ENCODE peak calls at places on chromosome 17, in five cellular contexts. One of them, this sample, is unnamed.

GRCh38 chr17:83154311-83155127 is 75.1 kb downstream of the METRNL start:
- DNase-seq in uterus: no peak
- DNase-seq in A549: no peak
- DNase-seq in lung: peak; percentile 28
- DNase-seq in left ventricle myocardium inferior: no peak
- DNase-seq in this sample: no peak

GRCh38 chr17:15453782-15454181 is 13.6 kb downstream of the CDRT4 start:
- DNase-seq in A549: no peak
- DNase-seq in uterus: no peak
- DNase-seq in left ventricle myocardium inferior: no peak
- DNase-seq in lung: no peak
- DNase-seq in this sample: no peak

GRCh38 chr17:17538417-17539391 is 42.5 kb upstream of the RASD1 start:
- DNase-seq in left ventricle myocardium inferior: no peak
- DNase-seq in uterus: no peak
- DNase-seq in lung: peak; percentile 51
- DNase-seq in A549: peak; percentile 82
- DNase-seq in this sample: no peak

GRCh38 chr17:80453980-80454556 is 22.3 kb downstream of the NPTX1 start:
- DNase-seq in A549: peak; percentile 46
- DNase-seq in left ventricle myocardium inferior: no peak
- DNase-seq in lung: no peak
- DNase-seq in uterus: no peak
- DNase-seq in this sample: peak; percentile 33

GRCh38 chr17:47730681-47731080 is 2.4 kb upstream of the TBX21 start:
- DNase-seq in lung: no peak
- DNase-seq in left ventricle myocardium inferior: no peak
- DNase-seq in uterus: no peak
- DNase-seq in A549: no peak
- DNase-seq in this sample: no peak

GRCh38 chr17:55067697-55068439 is 99.3 kb downstream of the STXBP4 start:
- DNase-seq in left ventricle myocardium inferior: no peak
- DNase-seq in lung: no peak
- DNase-seq in uterus: no peak
- DNase-seq in A549: no peak
- DNase-seq in this sample: no peak

GRCh38 chr17:35588196-35588920 is 1.2 kb downstream of the AP2B1 start:
- DNase-seq in left ventricle myocardium inferior: no peak
- DNase-seq in uterus: no peak
- DNase-seq in lung: no peak
- DNase-seq in A549: peak; percentile 92
- DNase-seq in this sample: no peak

GRCh38 chr17:27888072-27888471 is 5.1 kb downstream of the LYRM9 start:
- DNase-seq in uterus: no peak
- DNase-seq in lung: no peak
- DNase-seq in A549: no peak
- DNase-seq in left ventricle myocardium inferior: no peak
- DNase-seq in this sample: no peak

GRCh38 chr17:28968269-28968913 is 17.1 kb upstream of the PHF12 start:
- DNase-seq in uterus: no peak
- DNase-seq in lung: no peak
- DNase-seq in A549: no peak
- DNase-seq in left ventricle myocardium inferior: no peak
- DNase-seq in this sample: no peak

GRCh38 chr17:7548585-7549400 is at the start of gene TNFSF12:
- DNase-seq in left ventricle myocardium inferior: peak; percentile 79
- DNase-seq in lung: peak; percentile 63
- DNase-seq in uterus: peak; percentile 68
- DNase-seq in A549: no peak
- DNase-seq in this sample: peak; percentile 84

GRCh38 chr17:43171761-43172487 is 910 bp downstream of the NBR1 start:
- DNase-seq in left ventricle myocardium inferior: no peak
- DNase-seq in uterus: peak; percentile 58
- DNase-seq in A549: peak; percentile 61
- DNase-seq in lung: no peak
- DNase-seq in this sample: peak; percentile 48

GRCh38 chr17:14776791-14777190 is 475.9 kb downstream of the HS3ST3B1 start:
- DNase-seq in lung: no peak
- DNase-seq in uterus: no peak
- DNase-seq in A549: no peak
- DNase-seq in left ventricle myocardium inferior: no peak
- DNase-seq in this sample: no peak

GRCh38 chr17:33091271-33091670 is 99.6 kb downstream of the SPACA3 start:
- DNase-seq in A549: no peak
- DNase-seq in lung: no peak
- DNase-seq in uterus: peak; percentile 30
- DNase-seq in left ventricle myocardium inferior: no peak
- DNase-seq in this sample: no peak

GRCh38 chr17:21127508-21128077 is 829 bp downstream of the DHRS7B start:
- DNase-seq in A549: no peak
- DNase-seq in uterus: no peak
- DNase-seq in lung: no peak
- DNase-seq in left ventricle myocardium inferior: no peak
- DNase-seq in this sample: no peak

GRCh38 chr17:59607817-59608403 is 11.8 kb upstream of the CLTC start:
- DNase-seq in uterus: no peak
- DNase-seq in left ventricle myocardium inferior: no peak
- DNase-seq in lung: no peak
- DNase-seq in A549: no peak
- DNase-seq in this sample: no peak

GRCh38 chr17:73703216-73703615 is 59.0 kb upstream of the SDK2 start:
- DNase-seq in uterus: no peak
- DNase-seq in lung: no peak
- DNase-seq in left ventricle myocardium inferior: no peak
- DNase-seq in A549: no peak
- DNase-seq in this sample: no peak

GRCh38 chr17:76075364-76076099 is 951 bp downstream of the GALR2 start:
- DNase-seq in uterus: peak; percentile 25
- DNase-seq in left ventricle myocardium inferior: no peak
- DNase-seq in lung: no peak
- DNase-seq in A549: peak; percentile 57
- DNase-seq in this sample: no peak
- TF ChIP-seq CTCF in uterus: no peak
- TF ChIP-seq CTCF in left ventricle myocardium inferior: no peak
- TF ChIP-seq CTCF in lung: no peak
- TF ChIP-seq CTCF in A549: peak; percentile 47
- TF ChIP-seq CTCF in this sample: no peak

GRCh38 chr17:13419676-13420075 is 182.1 kb downstream of the HS3ST3A1 start:
- DNase-seq in A549: no peak
- DNase-seq in uterus: no peak
- DNase-seq in left ventricle myocardium inferior: no peak
- DNase-seq in lung: no peak
- DNase-seq in this sample: no peak
- H3K4me1 ChIP-seq in A549: peaks cover 13% of the 10 kb centered on the region
- H3K4me1 ChIP-seq in uterus: no peaks in the 10 kb centered on the region
- H3K4me1 ChIP-seq in left ventricle myocardium inferior: peaks cover 21% of the 10 kb centered on the region
- H3K4me1 ChIP-seq in lung: peaks cover 11% of the 10 kb centered on the region
- H3K4me1 ChIP-seq in this sample: no peaks in the 10 kb centered on the region

GRCh38 chr17:50563095-50563511 is 2.6 kb downstream of the CACNA1G start:
- DNase-seq in lung: no peak
- DNase-seq in A549: no peak
- DNase-seq in left ventricle myocardium inferior: no peak
- DNase-seq in uterus: no peak
- DNase-seq in this sample: no peak
- H3K4me3 ChIP-seq in lung: no peak overlapping the region
- H3K4me3 ChIP-seq in A549: no peak overlapping the region
- H3K4me3 ChIP-seq in left ventricle myocardium inferior: no peak overlapping the region
- H3K4me3 ChIP-seq in uterus: no peak overlapping the region
- H3K4me3 ChIP-seq in this sample: no peak overlapping the region

GRCh38 chr17:56230660-56231059 is 77.4 kb downstream of the ANKFN1 start:
- DNase-seq in A549: no peak
- DNase-seq in left ventricle myocardium inferior: no peak
- DNase-seq in uterus: no peak
- DNase-seq in lung: no peak
- DNase-seq in this sample: no peak

GRCh38 chr17:56231693-56232092 is 78.4 kb downstream of the ANKFN1 start:
- DNase-seq in A549: no peak
- DNase-seq in lung: no peak
- DNase-seq in left ventricle myocardium inferior: no peak
- DNase-seq in uterus: no peak
- DNase-seq in this sample: no peak
- TF ChIP-seq CTCF in A549: no peak
- TF ChIP-seq CTCF in lung: no peak
- TF ChIP-seq CTCF in left ventricle myocardium inferior: no peak
- TF ChIP-seq CTCF in uterus: no peak
- TF ChIP-seq CTCF in this sample: no peak

DNA sequence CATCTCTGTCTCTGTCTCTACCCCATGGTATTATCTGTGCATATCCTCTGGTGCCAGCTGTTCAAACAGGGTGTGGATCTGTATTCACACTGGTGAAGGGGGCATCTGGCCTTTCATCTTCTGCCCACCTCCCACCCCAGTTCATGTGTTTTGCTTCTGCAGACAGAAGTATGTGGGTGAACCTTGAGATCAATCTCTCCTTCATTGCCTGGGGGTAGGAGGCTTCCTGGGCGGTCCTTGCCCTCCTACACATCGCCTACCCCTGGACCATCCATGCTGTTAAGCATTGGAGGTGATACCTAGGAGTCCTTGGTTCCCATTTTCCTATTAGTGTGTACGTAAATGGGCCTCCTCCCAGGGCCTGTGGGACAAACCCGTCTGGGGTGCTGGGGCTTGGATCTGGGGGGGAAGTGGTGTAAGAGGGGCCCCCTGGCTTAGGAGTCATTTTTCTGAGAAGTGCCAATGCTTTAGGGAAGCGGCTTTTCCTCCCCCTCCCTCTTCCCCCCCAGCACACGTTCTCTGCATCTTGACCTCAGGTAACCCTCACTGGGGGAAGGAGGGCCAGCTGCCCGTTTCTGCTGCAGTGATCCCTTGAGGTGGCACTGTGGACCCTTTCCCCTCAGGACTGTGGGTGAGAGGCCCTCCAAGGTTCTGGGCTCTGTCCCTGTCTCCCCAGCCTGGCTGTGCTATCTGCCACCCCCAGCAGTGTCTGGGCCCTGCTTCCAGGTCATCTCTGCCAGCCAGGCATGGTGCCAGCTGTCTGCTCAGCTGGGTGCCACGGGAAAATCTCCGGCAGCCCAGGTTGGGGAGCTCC is 21.2 kb downstream of the RARA start:
- DNase-seq in uterus: peak; percentile 43
- DNase-seq in lung: no peak
- DNase-seq in left ventricle myocardium inferior: peak; percentile 84
- DNase-seq in A549: no peak
- DNase-seq in this sample: peak; percentile 72
- H3K4me1 ChIP-seq in uterus: peaks cover 40% of the 10 kb centered on the region
- H3K4me1 ChIP-seq in lung: peaks cover 52% of the 10 kb centered on the region
- H3K4me1 ChIP-seq in left ventricle myocardium inferior: peaks cover 100% of the 10 kb centered on the region
- H3K4me1 ChIP-seq in A549: peaks cover 93% of the 10 kb centered on the region
- H3K4me1 ChIP-seq in this sample: peaks cover 74% of the 10 kb centered on the region

DNA sequence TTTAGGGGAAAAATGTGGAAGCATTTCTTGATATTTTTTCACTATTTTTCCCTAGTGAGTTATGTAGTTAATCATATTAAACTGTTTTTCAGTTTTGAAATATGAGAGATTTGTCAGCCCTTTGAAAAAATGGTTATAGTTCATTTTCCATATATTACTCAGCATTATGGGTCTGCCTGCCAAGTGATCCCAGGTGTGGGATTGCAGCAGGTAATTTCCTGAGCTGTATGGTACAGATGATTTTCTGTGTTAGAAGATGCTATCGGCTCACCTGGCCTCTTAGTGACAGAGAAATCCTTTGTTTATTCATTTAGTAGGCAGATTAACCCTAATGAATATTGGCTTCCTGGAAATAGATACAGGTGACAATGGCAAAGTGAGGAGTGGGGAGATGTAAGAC is 275.1 kb upstream of the TBX2 start:
- DNase-seq in left ventricle myocardium inferior: no peak
- DNase-seq in uterus: no peak
- DNase-seq in lung: no peak
- DNase-seq in A549: no peak
- DNase-seq in this sample: no peak
- H3K4me3 ChIP-seq in left ventricle myocardium inferior: no peak overlapping the region
- H3K4me3 ChIP-seq in uterus: no peak overlapping the region
- H3K4me3 ChIP-seq in lung: no peak overlapping the region
- H3K4me3 ChIP-seq in A549: no peak overlapping the region
- H3K4me3 ChIP-seq in this sample: no peak overlapping the region

DNA sequence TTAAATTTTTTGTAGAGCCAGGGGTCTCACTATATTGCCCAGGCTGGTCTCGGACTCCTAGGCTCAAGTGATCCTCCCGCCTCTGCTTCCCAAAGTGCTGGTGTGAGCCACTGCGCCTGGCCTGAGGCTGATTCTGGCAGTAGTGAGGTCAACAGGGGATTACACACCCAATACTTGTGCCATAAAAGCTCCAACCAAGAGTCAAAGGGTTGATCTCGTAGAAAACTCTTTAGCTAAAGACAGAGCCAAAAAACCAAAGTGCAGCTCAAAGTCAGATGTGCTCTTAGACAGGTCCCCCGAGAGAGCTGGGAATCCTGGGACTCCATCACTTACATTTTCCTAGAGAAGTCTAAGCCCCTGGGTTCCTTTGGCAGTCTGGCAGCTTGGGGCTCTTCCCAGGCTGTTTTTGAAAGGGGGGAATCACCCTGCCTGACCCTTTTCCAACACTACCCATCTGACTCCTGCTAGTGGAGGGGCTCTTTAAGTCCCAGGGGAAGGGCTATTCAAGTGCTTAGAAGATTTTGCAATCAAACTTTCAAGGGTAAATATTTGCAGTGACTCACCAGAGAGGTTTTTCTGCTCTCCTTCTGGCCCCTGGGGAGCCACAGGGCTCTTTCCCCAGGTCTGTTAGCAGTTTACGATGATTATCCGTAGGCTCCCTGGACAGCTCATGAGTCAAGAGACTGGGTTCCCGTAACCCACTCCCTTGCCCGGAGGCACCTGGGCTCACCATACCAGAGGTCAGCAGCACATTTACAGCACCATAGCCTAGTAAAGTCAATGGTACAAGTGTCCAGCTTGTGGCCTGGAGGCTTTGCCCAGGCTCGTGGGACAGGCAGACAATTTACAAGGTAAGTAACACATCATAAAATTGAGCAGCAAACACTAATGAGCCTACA is 408.7 kb downstream of the SLC39A11 start:
- DNase-seq in uterus: no peak
- DNase-seq in lung: peak; percentile 51
- DNase-seq in A549: peak; percentile 100
- DNase-seq in left ventricle myocardium inferior: no peak
- DNase-seq in this sample: no peak
- TF ChIP-seq CTCF in uterus: no peak
- TF ChIP-seq CTCF in lung: no peak
- TF ChIP-seq CTCF in A549: no peak
- TF ChIP-seq CTCF in left ventricle myocardium inferior: no peak
- TF ChIP-seq CTCF in this sample: no peak

GRCh38 chr17:67528751-67529436 is 151.8 kb downstream of the PITPNC1 start:
- DNase-seq in left ventricle myocardium inferior: peak; percentile 72
- DNase-seq in uterus: peak; percentile 45
- DNase-seq in lung: peak; percentile 67
- DNase-seq in A549: peak; percentile 81
- DNase-seq in this sample: peak; percentile 88

GRCh38 chr17:67526700-67527099 is 149.6 kb downstream of the PITPNC1 start:
- DNase-seq in A549: no peak
- DNase-seq in left ventricle myocardium inferior: no peak
- DNase-seq in lung: no peak
- DNase-seq in uterus: no peak
- DNase-seq in this sample: no peak

GRCh38 chr17:67534941-67535340 is 157.9 kb downstream of the PITPNC1 start:
- DNase-seq in A549: no peak
- DNase-seq in left ventricle myocardium inferior: no peak
- DNase-seq in uterus: no peak
- DNase-seq in lung: no peak
- DNase-seq in this sample: no peak

GRCh38 chr17:67532326-67532871 is 155.3 kb downstream of the PITPNC1 start:
- DNase-seq in uterus: no peak
- DNase-seq in A549: no peak
- DNase-seq in lung: no peak
- DNase-seq in left ventricle myocardium inferior: peak; percentile 24
- DNase-seq in this sample: peak; percentile 45

GRCh38 chr17:67531291-67531690 is 154.2 kb downstream of the PITPNC1 start:
- DNase-seq in lung: no peak
- DNase-seq in left ventricle myocardium inferior: peak; percentile 22
- DNase-seq in uterus: no peak
- DNase-seq in A549: no peak
- DNase-seq in this sample: no peak
- H3K4me1 ChIP-seq in lung: peaks cover 3% of the 10 kb centered on the region
- H3K4me1 ChIP-seq in left ventricle myocardium inferior: peaks cover 51% of the 10 kb centered on the region
- H3K4me1 ChIP-seq in uterus: no peaks in the 10 kb centered on the region
- H3K4me1 ChIP-seq in A549: peaks cover 8% of the 10 kb centered on the region
- H3K4me1 ChIP-seq in this sample: peaks cover 52% of the 10 kb centered on the region

This sample was measured in pancreas.